ENCODE peak calls at places on chromosomes 13 and 19, in eight cellular contexts. M is BE2C; G is cerebellum; Z is naive B cell; E is hepatic stellate cell; F is IMR-90; U is stimulated activated CD4-positive, alpha-beta T cell treated with anti-CD3 and anti-CD28 coated beads, Interleukin-12 subunit alpha, Interleukin-12 subunit beta, amount 100 ng/mL, for 4 hours; V is stimulated activated CD8-positive, alpha-beta memory T cell treated with anti-CD3 and anti-CD28 coated beads, Interleukin-7, amount 100 ng/mL, for 1 hour. L is an unnamed sample.

GRCh38 chr13:83312194-83312593 is 570.1 kb downstream of the SLITRK1 start:
- DNase-seq in U (no peak), V (no peak), M (no peak), Z (no peak), F (peak; percentile 6), E (no peak), G (no peak), L (no peak)

GRCh38 chr19:33432408-33433170 is 59.1 kb downstream of the CEBPG start:
- DNase-seq in E (no peak), M (peak; percentile 56), V (no peak), Z (no peak), U (no peak), G (no peak), F (no peak), L (no peak)

GRCh38 chr19:6711605-6712004 is 8.8 kb downstream of the C3 start:
- DNase-seq in E (no peak), F (no peak), V (no peak), G (no peak), M (no peak), U (no peak), Z (no peak), L (no peak)

GRCh38 chr19:19538077-19538764 is at the start of gene CILP2:
- DNase-seq in E (no peak), G (no peak), Z (no peak), V (no peak), U (peak; percentile 51), M (peak; percentile 80), F (no peak), L (peak; percentile 50)

GRCh38 chr13:45249662-45250061 is 48.8 kb upstream of the KCTD4 start:
- DNase-seq in F (no peak), V (no peak), E (no peak), U (no peak), M (no peak), Z (no peak), G (no peak), L (peak; percentile 2)

GRCh38 chr19:21765151-21765550 is 2.2 kb downstream of the ZNF100 start:
- DNase-seq in U (no peak), Z (no peak), M (no peak), E (no peak), F (no peak), V (no peak), G (no peak), L (no peak)

GRCh38 chr19:51742736-51743288 is 8.9 kb downstream of the FPR1 start:
- DNase-seq in M (no peak), E (no peak), V (no peak), U (no peak), G (no peak), F (no peak), Z (no peak), L (no peak)

GRCh38 chr19:48646192-48646911 is 365 bp upstream of the CA11 start:
- DNase-seq in Z (peak; percentile 91), E (peak; percentile 92), F (peak; percentile 72), V (peak; percentile 79), M (peak; percentile 94), U (peak; percentile 86), G (peak; percentile 94), L (peak; percentile 82)

GRCh38 chr13:52846567-52847321 is 1.7 kb downstream of the PCDH8 start:
- DNase-seq in F (peak; percentile 2), V (no peak), Z (no peak), M (no peak), G (peak; percentile 15), U (no peak), E (no peak), L (no peak)

GRCh38 chr19:33098023-33098652 is 17.2 kb downstream of the GPATCH1 start:
- DNase-seq in Z (no peak), M (no peak), V (no peak), G (no peak), E (no peak), U (no peak), F (no peak), L (no peak)

GRCh38 chr13:53010374-53011105 is 18.1 kb upstream of the OLFM4 start:
- DNase-seq in E (no peak), U (no peak), F (no peak), Z (no peak), V (no peak), G (no peak), M (no peak), L (no peak)

GRCh38 chr19:246551-246950 is 44.7 kb downstream of the PLPP2 start:
- DNase-seq in M (peak; percentile 9), V (no peak), Z (no peak), U (no peak), G (no peak), E (no peak), F (no peak), L (no peak)

GRCh38 chr13:32086366-32086765 is 54.8 kb downstream of the FRY start:
- DNase-seq in U (no peak), M (no peak), V (no peak), E (no peak), G (peak; percentile 22), Z (no peak), F (peak; percentile 31), L (no peak)

GRCh38 chr13:29849731-29850212 is 645 bp downstream of the UBL3 start:
- DNase-seq in G (peak; percentile 42), F (peak; percentile 71), V (peak; percentile 14), M (peak; percentile 68), Z (peak; percentile 34), U (peak; percentile 19), E (peak; percentile 60), L (peak; percentile 59)

GRCh38 chr19:30357580-30357954 is 14.6 kb upstream of the ZNF536 start:
- DNase-seq in M (no peak), E (no peak), G (no peak), V (no peak), Z (no peak), F (no peak), U (no peak), L (no peak)

GRCh38 chr19:15265849-15266248 is 33.6 kb upstream of the EPHX3 start:
- DNase-seq in E (peak; percentile 95), G (peak; percentile 65), F (peak; percentile 98), V (no peak), U (no peak), M (peak; percentile 78), Z (no peak), L (no peak)

GRCh38 chr13:82330499-82330898 is 1551.8 kb downstream of the SLITRK1 start:
- DNase-seq in F (no peak), M (no peak), E (no peak), G (no peak), V (no peak), U (no peak), Z (no peak), L (peak; percentile 5)

GRCh38 chr19:10876459-10877240 is 5.3 kb downstream of the CARM1 start:
- DNase-seq in M (no peak), F (no peak), U (no peak), G (no peak), Z (no peak), E (no peak), V (no peak), L (no peak)

GRCh38 chr19:5137114-5137513 is 168.2 kb downstream of the KDM4B start:
- DNase-seq in F (no peak), G (no peak), V (no peak), M (no peak), Z (no peak), U (no peak), E (no peak), L (no peak)

GRCh38 chr13:101942038-101942437 is 459.8 kb downstream of the FGF14 start:
- DNase-seq in F (peak; percentile 16), M (peak; percentile 55), Z (no peak), G (peak; percentile 74), E (no peak), V (no peak), U (no peak), L (peak; percentile 76)

GRCh38 chr13:33328691-33329090 is 43.1 kb upstream of the STARD13 start:
- DNase-seq in U (no peak), Z (no peak), M (peak; percentile 20), V (no peak), E (no peak), G (no peak), F (no peak), L (no peak)

GRCh38 chr13:76454991-76455390 is 431.2 kb downstream of the KCTD12 start:
- DNase-seq in G (no peak), V (no peak), Z (no peak), U (no peak), F (peak; percentile 13), E (no peak), M (no peak), L (no peak)

GRCh38 chr19:677601-678380 is 1.6 kb downstream of the FSTL3 start:
- DNase-seq in Z (no peak), M (no peak), U (no peak), E (no peak), G (no peak), V (no peak), F (no peak), L (no peak)

GRCh38 chr13:100526299-100527030 is 62.1 kb downstream of the GGACT start:
- DNase-seq in F (no peak), Z (no peak), E (no peak), V (no peak), U (no peak), M (no peak), G (peak; percentile 81), L (no peak)

GRCh38 chr13:76048675-76049396 is 412.7 kb downstream of the LMO7 start:
- DNase-seq in M (no peak), V (no peak), Z (no peak), F (no peak), G (no peak), U (no peak), E (no peak), L (no peak)

GRCh38 chr13:99426426-99426825 is 74.8 kb upstream of the TM9SF2 start:
- DNase-seq in F (no peak), G (no peak), V (no peak), U (no peak), E (no peak), Z (no peak), M (no peak), L (no peak)

GRCh38 chr19:34707661-34708060 is 26.4 kb upstream of the ZNF181 start:
- DNase-seq in G (no peak), V (no peak), F (no peak), Z (no peak), M (no peak), E (no peak), U (no peak), L (no peak)

GRCh38 chr19:4052114-4052992 is 14.3 kb downstream of the ZBTB7A start:
- DNase-seq in F (peak; percentile 20), U (no peak), V (no peak), Z (no peak), M (peak; percentile 13), E (no peak), G (no peak), L (no peak)

GRCh38 chr19:4431808-4432674 is 25.6 kb downstream of the UBXN6 start:
- DNase-seq in M (no peak), V (no peak), E (no peak), F (no peak), Z (peak; percentile 33), G (no peak), U (no peak), L (no peak)

GRCh38 chr19:6278051-6278450 is 1.7 kb downstream of the MLLT1 start:
- DNase-seq in G (no peak), Z (no peak), E (no peak), U (no peak), M (no peak), V (no peak), F (no peak), L (no peak)

GRCh38 chr13:32548837-32549236 is 10.2 kb upstream of the N4BP2L2 start:
- DNase-seq in M (no peak), E (no peak), Z (no peak), U (no peak), G (no peak), V (no peak), F (peak; percentile 41), L (no peak)

GRCh38 chr13:31756346-31756745 is 17.0 kb downstream of the RXFP2 start:
- DNase-seq in V (no peak), M (no peak), G (no peak), Z (no peak), E (peak; percentile 71), U (no peak), F (peak; percentile 94), L (no peak)

GRCh38 chr19:33040994-33041827 is 23.5 kb downstream of the RHPN2 start:
- DNase-seq in V (no peak), Z (no peak), U (no peak), G (no peak), E (no peak), F (no peak), M (no peak), L (no peak)

GRCh38 chr19:55027472-55028337 is 10.4 kb downstream of the GP6 start:
- DNase-seq in G (no peak), F (no peak), U (no peak), M (no peak), E (no peak), Z (no peak), V (no peak), L (no peak)